ENCODE peak calls at places on chromosome 7, in nine cellular contexts. X is iPS-NIHi11, F is T-helper 9 cell, D is NCI-H1417, C is AG10803, O is NCI-H460, P is hypothalamus, M is OCI-LY7, A is uterus. Q is an unnamed sample.

GRCh38 chr7:90165724-90166123 is 11.5 kb downstream of the STEAP1 start:
- DNase-seq in F (no peak), M (no peak), X (no peak), P (no peak), A (no peak), O (no peak), C (no peak), D (no peak), Q (no peak)

GRCh38 chr7:157754416-157754790 is 417.6 kb downstream of the DNAJB6 start:
- DNase-seq in C (no peak), P (no peak), X (no peak), F (no peak), A (no peak), M (no peak), O (no peak), D (no peak), Q (no peak)

GRCh38 chr7:81187768-81188167 is 268.9 kb upstream of the SEMA3C start:
- DNase-seq in D (no peak), C (peak; percentile 35), M (no peak), F (no peak), P (no peak), O (no peak), A (no peak), X (no peak), Q (no peak)

GRCh38 chr7:91050677-91051076 is 213.6 kb upstream of the FZD1 start:
- DNase-seq in D (no peak), C (no peak), M (no peak), O (no peak), P (no peak), A (no peak), F (no peak), X (no peak), Q (no peak)

GRCh38 chr7:117322741-117323584 is at the start of gene WNT2:
- DNase-seq in O (no peak), M (no peak), X (peak; percentile 33), F (no peak), A (no peak), P (no peak), D (peak; percentile 79), C (peak; percentile 33), Q (no peak)

GRCh38 chr7:42080831-42081230 is 156.2 kb downstream of the GLI3 start:
- DNase-seq in A (no peak), C (peak; percentile 58), O (no peak), F (no peak), P (no peak), M (no peak), D (no peak), X (no peak), Q (no peak)

GRCh38 chr7:106731637-106732036 is 70.7 kb upstream of the CCDC71L start:
- DNase-seq in X (no peak), F (no peak), O (no peak), P (no peak), D (peak; percentile 19), A (no peak), C (peak; percentile 65), M (no peak), Q (no peak)

GRCh38 chr7:152709307-152710133 is 33.6 kb upstream of the XRCC2 start:
- DNase-seq in D (no peak), A (no peak), M (no peak), X (no peak), O (no peak), P (no peak), C (no peak), F (no peak), Q (no peak)

GRCh38 chr7:29806131-29806792 is at the start of gene WIPF3:
- DNase-seq in O (no peak), D (peak; percentile 57), A (no peak), P (no peak), M (no peak), C (no peak), F (no peak), X (peak; percentile 90), Q (peak; percentile 38)

GRCh38 chr7:43313628-43314378 is 201.4 kb downstream of the HECW1 start:
- DNase-seq in P (no peak), C (peak; percentile 11), O (no peak), X (no peak), F (no peak), D (no peak), A (no peak), M (no peak), Q (no peak)

GRCh38 chr7:41885078-41885477 is 182.2 kb upstream of the INHBA start:
- DNase-seq in M (no peak), D (no peak), O (no peak), C (peak; percentile 53), F (no peak), A (no peak), X (no peak), P (no peak), Q (no peak)

GRCh38 chr7:46356365-46356764 is 435.3 kb upstream of the IGFBP3 start:
- DNase-seq in C (no peak), M (no peak), X (no peak), P (no peak), A (no peak), F (no peak), O (no peak), D (no peak), Q (no peak)